ENCODE peak calls at places on chromosomes 6 and 20, in five cellular contexts. T is left colon, K is A172, E is RWPE2, H is Kasumi-1. F is an unnamed sample.

GRCh38 chr20:12210591-12210990 is 292.9 kb downstream of the BTBD3 start:
- DNase-seq in T (no peak), K (no peak), E (no peak), H (no peak), F (no peak)

GRCh38 chr6:7311920-7312615 is 931 bp downstream of the SSR1 start:
- DNase-seq in T (no peak), K (no peak), E (no peak), H (peak; percentile 26), F (no peak)

GRCh38 chr6:52647199-52647598 is 23.7 kb upstream of the TMEM14A start:
- DNase-seq in T (no peak), K (no peak), E (no peak), H (no peak), F (no peak)

GRCh38 chr20:53186630-53187029 is 214.5 kb downstream of the TSHZ2 start:
- DNase-seq in T (no peak), K (no peak), E (no peak), H (no peak), F (no peak)

GRCh38 chr6:13914346-13914745 is 10.4 kb upstream of the RNF182 start:
- DNase-seq in T (no peak), K (no peak), E (no peak), H (no peak), F (no peak)

GRCh38 chr6:1479601-1480236 is 90.3 kb downstream of the FOXF2 start:
- DNase-seq in T (no peak), K (no peak), E (no peak), H (no peak), F (no peak)

GRCh38 chr6:70708448-70708847 is 40.8 kb downstream of the SMAP1 start:
- DNase-seq in T (no peak), K (no peak), E (no peak), H (no peak), F (no peak)

GRCh38 chr20:2873747-2874041 is 413 bp downstream of the PTPRA start:
- DNase-seq in T (peak; percentile 43), K (peak; percentile 20), E (no peak), H (peak; percentile 52), F (peak; percentile 81)

GRCh38 chr6:36917541-36918193 is 31.9 kb downstream of the C6orf89 start:
- DNase-seq in T (no peak), K (no peak), E (no peak), H (no peak), F (no peak)

GRCh38 chr6:169810066-169810989 is 58.9 kb downstream of the ERMARD start:
- DNase-seq in T (peak; percentile 50), K (no peak), E (no peak), H (no peak), F (no peak)

GRCh38 chr6:34658605-34659218 is 37.9 kb downstream of the ILRUN start:
- DNase-seq in T (no peak), K (no peak), E (no peak), H (no peak), F (no peak)

GRCh38 chr6:114377881-114378280 is 35.1 kb upstream of the HS3ST5 start:
- DNase-seq in T (no peak), K (peak; percentile 4), E (no peak), H (no peak), F (no peak)

GRCh38 chr6:137927777-137928218 is 60.7 kb downstream of the TNFAIP3 start:
- DNase-seq in T (peak; percentile 38), K (peak; percentile 40), E (no peak), H (peak; percentile 96), F (peak; percentile 84)

GRCh38 chr20:50438986-50439407 is 71.2 kb upstream of the PTPN1 start:
- DNase-seq in T (no peak), K (peak; percentile 98), E (peak; percentile 100), H (no peak), F (no peak)

GRCh38 chr6:138590796-138591709 is 91.8 kb upstream of the NHSL1 start:
- DNase-seq in T (peak; percentile 54), K (peak; percentile 62), E (no peak), H (peak; percentile 69), F (peak; percentile 10)

F was measured in GDM1.